ENCODE peak calls at places on chromosomes 6 and 20, in four cellular contexts. One of them, this sample, is unnamed.
A peak's percentile ranks its signal among the peaks of the same experiment; 100 is the strongest.

GRCh38 chr6:3500262-3501001 is 43.6 kb upstream of the SLC22A23 start:
- DNase-seq in left lung: no peak
- DNase-seq in thyroid gland: no peak
- DNase-seq in ovary: no peak
- DNase-seq in this sample: peak; percentile 40

GRCh38 chr6:29792123-29793035 is 35.2 kb upstream of the HLA-G start:
- DNase-seq in left lung: peak; percentile 76
- DNase-seq in thyroid gland: peak; percentile 65
- DNase-seq in ovary: peak; percentile 53
- DNase-seq in this sample: peak; percentile 33

GRCh38 chr6:54801669-54802068 is 44.9 kb upstream of the FAM83B start:
- DNase-seq in left lung: no peak
- DNase-seq in thyroid gland: no peak
- DNase-seq in ovary: no peak
- DNase-seq in this sample: no peak

GRCh38 chr6:58073263-58073662 is 755.8 kb downstream of the PRIM2 start:
- DNase-seq in left lung: no peak
- DNase-seq in thyroid gland: no peak
- DNase-seq in ovary: no peak
- DNase-seq in this sample: no peak

GRCh38 chr6:94389218-94389617 is 969.9 kb upstream of the EPHA7 start:
- DNase-seq in left lung: no peak
- DNase-seq in thyroid gland: no peak
- DNase-seq in ovary: no peak
- DNase-seq in this sample: no peak

GRCh38 chr6:80158478-80158989 is 52.1 kb downstream of the BCKDHB start:
- DNase-seq in left lung: no peak
- DNase-seq in thyroid gland: no peak
- DNase-seq in ovary: no peak
- DNase-seq in this sample: no peak

GRCh38 chr6:27770724-27771123 is 141.5 kb downstream of the OR2B2 start:
- DNase-seq in left lung: no peak
- DNase-seq in thyroid gland: no peak
- DNase-seq in ovary: no peak
- DNase-seq in this sample: no peak

GRCh38 chr20:30921286-30922071 is 336.0 kb upstream of the DEFB115 start:
- DNase-seq in left lung: no peak
- DNase-seq in thyroid gland: no peak
- DNase-seq in ovary: no peak
- DNase-seq in this sample: no peak

GRCh38 chr6:12066297-12066696 is 54.2 kb downstream of the HIVEP1 start:
- DNase-seq in left lung: no peak
- DNase-seq in thyroid gland: no peak
- DNase-seq in ovary: no peak
- DNase-seq in this sample: no peak

GRCh38 chr6:12062605-12063004 is 50.5 kb downstream of the HIVEP1 start:
- DNase-seq in left lung: no peak
- DNase-seq in thyroid gland: no peak
- DNase-seq in ovary: no peak
- DNase-seq in this sample: no peak

GRCh38 chr6:12065321-12066140 is 53.4 kb downstream of the HIVEP1 start:
- DNase-seq in left lung: peak; percentile 66
- DNase-seq in thyroid gland: no peak
- DNase-seq in ovary: no peak
- DNase-seq in this sample: no peak

GRCh38 chr6:12064125-12064524 is 52.0 kb downstream of the HIVEP1 start:
- DNase-seq in left lung: no peak
- DNase-seq in thyroid gland: no peak
- DNase-seq in ovary: no peak
- DNase-seq in this sample: no peak

GRCh38 chr6:12064538-12064937 is 52.4 kb downstream of the HIVEP1 start:
- DNase-seq in left lung: no peak
- DNase-seq in thyroid gland: no peak
- DNase-seq in ovary: no peak
- DNase-seq in this sample: no peak
- H3K4me1 ChIP-seq in left lung: peaks cover 23% of the 10 kb centered on the region
- H3K4me1 ChIP-seq in thyroid gland: no peaks in the 10 kb centered on the region
- H3K4me1 ChIP-seq in ovary: peaks cover 9% of the 10 kb centered on the region
- H3K4me1 ChIP-seq in this sample: no peaks in the 10 kb centered on the region

DNA sequence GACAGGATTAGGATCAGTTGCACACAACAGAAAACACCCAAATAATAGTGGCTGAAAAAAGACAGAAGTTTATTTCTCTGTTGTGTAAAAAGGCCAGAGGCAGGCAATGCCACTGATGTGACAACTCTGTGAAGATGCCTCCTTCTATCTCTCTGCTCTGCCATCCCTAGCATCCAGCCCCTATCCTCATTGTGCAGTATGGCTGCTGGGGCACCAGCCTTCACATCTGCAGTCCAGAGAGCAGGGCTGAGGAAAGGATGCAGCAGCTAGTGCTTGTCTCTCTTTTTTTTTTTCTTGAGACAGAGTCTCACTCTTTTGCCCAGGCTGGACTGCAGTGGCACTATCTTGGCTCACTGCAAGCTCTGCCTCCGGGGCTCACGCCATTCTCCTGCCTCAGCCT is 6.4 kb upstream of the ADA start:
- DNase-seq in left lung: no peak
- DNase-seq in thyroid gland: no peak
- DNase-seq in ovary: no peak
- DNase-seq in this sample: no peak
- H3K4me1 ChIP-seq in left lung: peaks cover 13% of the 10 kb centered on the region
- H3K4me1 ChIP-seq in thyroid gland: no peaks in the 10 kb centered on the region
- H3K4me1 ChIP-seq in ovary: no peaks in the 10 kb centered on the region
- H3K4me1 ChIP-seq in this sample: no peaks in the 10 kb centered on the region

DNA sequence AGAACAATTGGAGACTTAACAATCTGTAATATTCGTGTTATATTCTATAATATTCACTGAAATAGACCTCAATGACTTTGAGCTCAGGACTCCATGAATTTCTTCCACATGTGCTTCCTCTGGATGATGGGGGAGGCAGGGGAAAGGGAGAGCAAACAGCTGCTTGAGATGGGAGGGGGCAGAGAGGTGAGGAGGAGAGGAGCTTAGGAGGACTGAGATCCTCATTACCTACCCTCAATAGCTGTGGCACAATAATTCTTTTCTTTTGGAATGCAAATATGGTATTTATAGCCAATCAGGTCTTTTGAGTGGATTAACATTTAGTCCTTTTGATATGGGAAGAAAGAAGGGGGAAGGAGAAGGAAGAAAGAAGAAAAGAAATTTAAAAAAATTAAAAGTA is 64.1 kb upstream of the ZNF217 start:
- DNase-seq in left lung: no peak
- DNase-seq in thyroid gland: no peak
- DNase-seq in ovary: no peak
- DNase-seq in this sample: no peak
- H3K4me1 ChIP-seq in left lung: peaks cover 76% of the 10 kb centered on the region
- H3K4me1 ChIP-seq in thyroid gland: peaks cover 42% of the 10 kb centered on the region
- H3K4me1 ChIP-seq in ovary: peaks cover 8% of the 10 kb centered on the region
- H3K4me1 ChIP-seq in this sample: peaks cover 4% of the 10 kb centered on the region

DNA sequence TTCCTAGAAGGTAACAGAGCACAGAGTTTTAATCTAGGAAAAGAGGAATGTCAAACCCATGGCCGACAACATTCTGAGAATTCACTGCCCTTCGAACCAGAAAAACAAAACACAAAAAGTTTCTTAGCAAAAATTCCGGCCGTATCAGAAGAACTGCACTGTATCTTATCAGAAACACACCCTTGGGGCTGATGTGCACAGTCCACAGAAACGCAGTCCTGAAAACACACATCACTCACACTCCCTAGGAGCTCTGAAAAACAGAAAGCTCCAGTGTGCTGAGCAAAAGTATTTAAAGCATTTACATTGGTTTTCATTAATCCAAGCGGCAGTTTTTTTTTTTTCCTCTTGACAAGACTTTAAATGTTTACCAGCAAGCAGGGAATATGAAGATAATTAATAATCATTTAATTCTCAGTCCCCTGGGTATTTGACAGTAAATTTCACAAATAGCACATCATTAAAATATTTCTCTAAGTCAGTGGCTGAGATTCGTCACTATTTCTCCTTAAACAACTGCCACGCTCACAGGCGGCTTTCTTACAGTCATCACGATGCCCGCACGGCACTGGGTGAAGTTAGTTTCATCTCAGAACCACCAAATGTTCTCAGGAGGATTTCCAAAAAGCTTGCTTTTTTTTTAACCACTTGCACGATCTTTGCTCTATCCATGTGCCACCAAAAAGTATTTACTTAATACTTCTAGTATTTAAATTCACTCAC is 13.3 kb downstream of the NFATC2 start:
- DNase-seq in left lung: no peak
- DNase-seq in thyroid gland: no peak
- DNase-seq in ovary: no peak
- DNase-seq in this sample: no peak
- H3K4me1 ChIP-seq in left lung: peaks cover 36% of the 10 kb centered on the region
- H3K4me1 ChIP-seq in thyroid gland: no peaks in the 10 kb centered on the region
- H3K4me1 ChIP-seq in ovary: no peaks in the 10 kb centered on the region
- H3K4me1 ChIP-seq in this sample: peaks cover 2% of the 10 kb centered on the region

DNA sequence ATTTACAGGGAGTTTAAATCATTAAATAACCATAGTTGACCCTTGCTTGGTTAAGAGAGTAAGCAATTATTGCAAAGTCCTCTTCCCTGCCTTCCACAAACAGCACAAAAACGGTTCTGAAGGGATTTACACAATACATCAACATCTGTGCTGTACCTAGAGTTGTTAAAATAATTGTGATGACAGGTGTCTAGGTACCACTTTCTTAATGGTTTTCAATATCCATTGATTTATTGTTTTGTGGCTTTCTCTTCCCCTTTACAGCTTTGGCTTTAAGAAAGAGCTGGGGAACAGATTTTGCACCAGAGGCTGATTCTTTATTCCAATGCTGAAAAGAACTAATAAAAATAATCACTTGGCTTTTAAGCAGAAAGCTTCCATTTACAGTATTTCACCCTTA is 598 bp upstream of the SOX4 start:
- DNase-seq in left lung: no peak
- DNase-seq in thyroid gland: no peak
- DNase-seq in ovary: no peak
- DNase-seq in this sample: no peak
- H3K4me1 ChIP-seq in left lung: peaks cover 31% of the 10 kb centered on the region
- H3K4me1 ChIP-seq in thyroid gland: peaks cover 5% of the 10 kb centered on the region
- H3K4me1 ChIP-seq in ovary: no peaks in the 10 kb centered on the region
- H3K4me1 ChIP-seq in this sample: no peaks in the 10 kb centered on the region

This sample was measured in prostate gland.